ENCODE peak calls at places on chromosomes 3 and 15, in eight cellular contexts. V is HFFc6; E is activated CD8-positive, alpha-beta memory T cell treated with anti-CD3 and anti-CD28 coated beads for 48 hours; U is SK-N-MC; L is CD14-positive monocyte; Y is fibroblast of pulmonary artery; F is heart right ventricle; P is upper lobe of right lung. B is an unnamed sample.
A peak's percentile ranks its signal among the peaks of the same experiment; 100 is the strongest.

GRCh38 chr3:119990888-119991287 is 103.4 kb downstream of the GSK3B start:
- DNase-seq in V (peak; percentile 34), P (no peak), F (no peak), E (no peak), U (no peak), Y (peak; percentile 18), L (no peak), B (no peak)

GRCh38 chr3:8972614-8973013 is 9.3 kb upstream of the RAD18 start:
- DNase-seq in P (no peak), Y (peak; percentile 49), F (no peak), U (no peak), L (no peak), V (peak; percentile 33), E (no peak), B (no peak)

GRCh38 chr3:169387751-169388696 is 275.5 kb downstream of the MECOM start:
- DNase-seq in P (no peak), Y (peak; percentile 77), U (no peak), F (peak; percentile 63), L (no peak), V (no peak), E (no peak), B (peak; percentile 76)

GRCh38 chr3:175163686-175164085 is 304.6 kb downstream of the NAALADL2 start:
- DNase-seq in P (no peak), Y (no peak), E (no peak), F (no peak), L (no peak), V (no peak), U (no peak), B (no peak)

GRCh38 chr15:28955686-28956421 is 70.1 kb downstream of the APBA2 start:
- DNase-seq in P (no peak), E (no peak), F (no peak), V (no peak), U (no peak), L (no peak), Y (peak; percentile 55), B (no peak)

GRCh38 chr15:91867581-91868026 is 14.1 kb downstream of the SLCO3A1 start:
- DNase-seq in F (peak; percentile 86), L (no peak), E (no peak), U (no peak), Y (peak; percentile 92), V (peak; percentile 86), P (peak; percentile 92), B (peak; percentile 76)

GRCh38 chr3:171565133-171565532 is 104.9 kb upstream of the TNIK start:
- DNase-seq in U (no peak), V (no peak), Y (no peak), F (no peak), L (no peak), E (no peak), P (no peak), B (no peak)

GRCh38 chr15:91912336-91912735 is 58.8 kb downstream of the SLCO3A1 start:
- DNase-seq in F (no peak), P (no peak), V (no peak), E (no peak), Y (no peak), U (no peak), L (no peak), B (no peak)

GRCh38 chr15:85475317-85475701 is 94.9 kb downstream of the AKAP13 start:
- DNase-seq in U (no peak), V (no peak), F (no peak), Y (no peak), L (no peak), P (no peak), E (no peak), B (no peak)

GRCh38 chr15:61382927-61383326 is 153.8 kb upstream of the RORA start:
- DNase-seq in E (no peak), P (no peak), F (no peak), U (no peak), Y (no peak), V (no peak), L (no peak), B (no peak)

GRCh38 chr15:60328852-60329443 is 68.8 kb downstream of the ANXA2 start:
- DNase-seq in E (no peak), F (no peak), P (no peak), V (no peak), L (no peak), Y (peak; percentile 57), U (no peak), B (no peak)

GRCh38 chr3:122858373-122858772 is 63.5 kb downstream of the SLC49A4 start:
- DNase-seq in U (peak; percentile 63), L (no peak), P (no peak), E (no peak), F (no peak), V (peak; percentile 30), Y (peak; percentile 60), B (no peak)

GRCh38 chr3:142497729-142498128 is 49.9 kb upstream of the XRN1 start:
- DNase-seq in Y (no peak), V (no peak), P (no peak), E (no peak), L (no peak), F (no peak), U (no peak), B (no peak)

GRCh38 chr15:65246026-65246714 is 34.9 kb upstream of the CILP start:
- DNase-seq in V (no peak), F (peak; percentile 42), P (no peak), U (no peak), Y (no peak), E (no peak), L (no peak), B (no peak)

GRCh38 chr3:193742628-193743027 is 149.6 kb downstream of the OPA1 start:
- DNase-seq in V (no peak), Y (no peak), F (no peak), L (no peak), U (no peak), P (no peak), E (no peak), B (no peak)

GRCh38 chr15:66797921-66798320 is 95.9 kb downstream of the SMAD6 start:
- DNase-seq in E (no peak), L (no peak), Y (no peak), U (no peak), P (no peak), F (no peak), V (no peak), B (no peak)

GRCh38 chr3:52289747-52290595 is 2.3 kb downstream of the GLYCTK start:
- DNase-seq in F (no peak), Y (no peak), L (no peak), V (no peak), P (peak; percentile 62), U (no peak), E (no peak), B (no peak)

GRCh38 chr3:128307781-128308469 is 154.6 kb downstream of the EEFSEC start:
- DNase-seq in P (no peak), F (no peak), V (no peak), E (no peak), U (no peak), Y (no peak), L (peak; percentile 15), B (no peak)

GRCh38 chr3:32398531-32398930 is 6.9 kb downstream of the CMTM7 start:
- DNase-seq in L (peak; percentile 72), U (no peak), P (peak; percentile 74), F (peak; percentile 36), Y (no peak), V (no peak), E (no peak), B (peak; percentile 39)

GRCh38 chr3:179806177-179806576 is 153.3 kb downstream of the USP13 start:
- DNase-seq in E (no peak), V (peak; percentile 12), U (no peak), F (no peak), L (no peak), P (no peak), Y (no peak), B (no peak)

GRCh38 chr3:60841355-60841754 is 409.9 kb downstream of the FHIT start:
- DNase-seq in P (no peak), U (no peak), V (no peak), L (no peak), F (no peak), Y (peak; percentile 1), E (no peak), B (no peak)

GRCh38 chr3:15053541-15053940 is 11.6 kb downstream of the MRPS25 start:
- DNase-seq in E (no peak), V (no peak), P (no peak), L (no peak), Y (no peak), U (no peak), F (no peak), B (no peak)

GRCh38 chr3:190902292-190902691 is 39.8 kb upstream of the GMNC start:
- DNase-seq in V (no peak), U (no peak), E (no peak), F (no peak), Y (no peak), L (no peak), P (no peak), B (no peak)

GRCh38 chr15:52191207-52191606 is at the start of gene GNB5:
- DNase-seq in L (no peak), Y (no peak), E (no peak), F (no peak), V (no peak), U (no peak), P (no peak), B (no peak)

GRCh38 chr3:66253790-66254620 is 33.2 kb downstream of the SLC25A26 start:
- DNase-seq in P (no peak), F (no peak), E (no peak), Y (peak; percentile 72), U (peak; percentile 32), L (no peak), V (peak; percentile 46), B (no peak)

GRCh38 chr3:64224826-64225606 is at the start of gene PRICKLE2:
- DNase-seq in U (no peak), P (no peak), L (no peak), F (peak; percentile 89), V (peak; percentile 96), E (no peak), Y (peak; percentile 93), B (peak; percentile 77)